ENCODE peak calls at places on chromosomes 16 and 17, in eight cellular contexts. S is GM12865, R is epithelial cell of esophagus, C is AG04449, T is BE2C, A is SK-N-SH, Q is bronchial epithelial cell, B is HFF-Myc. N is an unnamed sample.

GRCh38 chr16:72012607-72013006 is 4.1 kb downstream of the DHODH start:
- DNase-seq in S (no peak), R (peak; percentile 3), C (no peak), T (no peak), A (no peak), Q (no peak), B (peak; percentile 12), N (no peak)

GRCh38 chr17:27424516-27424915 is 31.7 kb upstream of the KSR1 start:
- DNase-seq in S (no peak), R (no peak), C (no peak), T (no peak), A (no peak), Q (no peak), B (no peak), N (no peak)

GRCh38 chr17:73240561-73240960 is 21.1 kb downstream of the CPSF4L start:
- DNase-seq in S (no peak), R (no peak), C (no peak), T (no peak), A (no peak), Q (peak; percentile 28), B (no peak), N (no peak)

GRCh38 chr16:85033153-85033552 is 5.6 kb downstream of the KIAA0513 start:
- DNase-seq in S (no peak), R (no peak), C (no peak), T (no peak), A (no peak), Q (no peak), B (no peak), N (no peak)

GRCh38 chr17:56884483-56885144 is 29.2 kb downstream of the TRIM25 start:
- DNase-seq in S (no peak), R (no peak), C (no peak), T (no peak), A (no peak), Q (no peak), B (no peak), N (no peak)

GRCh38 chr16:67544844-67545664 is 16.4 kb downstream of the RIPOR1 start:
- DNase-seq in S (no peak), R (no peak), C (no peak), T (no peak), A (no peak), Q (no peak), B (no peak), N (no peak)

GRCh38 chr16:49854227-49855203 is 1.4 kb downstream of the ZNF423 start:
- DNase-seq in S (peak; percentile 20), R (no peak), C (no peak), T (peak; percentile 75), A (peak; percentile 85), Q (no peak), B (no peak), N (no peak)

GRCh38 chr16:72621651-72622050 is 426.3 kb downstream of the ZFHX3 start:
- DNase-seq in S (no peak), R (peak; percentile 10), C (peak; percentile 12), T (no peak), A (no peak), Q (no peak), B (no peak), N (no peak)

GRCh38 chr17:60146206-60146605 is 3.6 kb upstream of the CA4 start:
- DNase-seq in S (no peak), R (no peak), C (no peak), T (no peak), A (no peak), Q (no peak), B (no peak), N (no peak)

GRCh38 chr17:10318540-10318939 is 54.3 kb downstream of the MYH13 start:
- DNase-seq in S (no peak), R (no peak), C (no peak), T (no peak), A (no peak), Q (no peak), B (no peak), N (no peak)

GRCh38 chr16:6573577-6573976 is 759.1 kb upstream of the RBFOX1 start:
- DNase-seq in S (no peak), R (no peak), C (no peak), T (peak; percentile 53), A (peak; percentile 80), Q (no peak), B (no peak), N (no peak)

GRCh38 chr17:80869476-80869875 is 122.2 kb upstream of the CHMP6 start:
- DNase-seq in S (no peak), R (no peak), C (no peak), T (no peak), A (no peak), Q (no peak), B (no peak), N (no peak)

GRCh38 chr17:62180772-62181171 is 115.7 kb upstream of the MED13 start:
- DNase-seq in S (no peak), R (no peak), C (no peak), T (no peak), A (no peak), Q (no peak), B (no peak), N (no peak)

GRCh38 chr16:52549011-52549692 is 2.2 kb upstream of the TOX3 start:
- DNase-seq in S (no peak), R (no peak), C (no peak), T (no peak), A (no peak), Q (no peak), B (no peak), N (no peak)

GRCh38 chr17:33667052-33667509 is 374.0 kb upstream of the ASIC2 start:
- DNase-seq in S (peak; percentile 85), R (no peak), C (no peak), T (no peak), A (no peak), Q (peak; percentile 45), B (peak; percentile 2), N (no peak)

GRCh38 chr16:84593825-84594724 is 23.8 kb downstream of the COTL1 start:
- DNase-seq in S (peak; percentile 98), R (no peak), C (no peak), T (no peak), A (peak; percentile 58), Q (no peak), B (no peak), N (peak; percentile 88)

GRCh38 chr17:57308543-57309186 is 52.3 kb downstream of the MSI2 start:
- DNase-seq in S (no peak), R (no peak), C (no peak), T (no peak), A (no peak), Q (no peak), B (no peak), N (no peak)

GRCh38 chr17:68307443-68307842 is 16.1 kb downstream of the ARSG start:
- DNase-seq in S (no peak), R (no peak), C (no peak), T (no peak), A (no peak), Q (no peak), B (no peak), N (no peak)

GRCh38 chr16:56423584-56424403 is 1.6 kb downstream of the AMFR start:
- DNase-seq in S (peak; percentile 60), R (no peak), C (no peak), T (no peak), A (peak; percentile 11), Q (no peak), B (no peak), N (peak; percentile 41)

GRCh38 chr17:55303701-55304145 is 39.0 kb downstream of the HLF start:
- DNase-seq in S (peak; percentile 16), R (no peak), C (no peak), T (peak; percentile 25), A (no peak), Q (peak; percentile 38), B (no peak), N (no peak)

GRCh38 chr17:50134206-50135110 is 4.5 kb upstream of the SAMD14 start:
- DNase-seq in S (no peak), R (no peak), C (no peak), T (peak; percentile 61), A (no peak), Q (no peak), B (no peak), N (no peak)
- TF ChIP-seq CTCF in S (no peak), R (no peak), C (peak; percentile 4), T (peak; percentile 17), A (peak; percentile 19), Q (no peak), B (no peak), N (no peak)

DNA sequence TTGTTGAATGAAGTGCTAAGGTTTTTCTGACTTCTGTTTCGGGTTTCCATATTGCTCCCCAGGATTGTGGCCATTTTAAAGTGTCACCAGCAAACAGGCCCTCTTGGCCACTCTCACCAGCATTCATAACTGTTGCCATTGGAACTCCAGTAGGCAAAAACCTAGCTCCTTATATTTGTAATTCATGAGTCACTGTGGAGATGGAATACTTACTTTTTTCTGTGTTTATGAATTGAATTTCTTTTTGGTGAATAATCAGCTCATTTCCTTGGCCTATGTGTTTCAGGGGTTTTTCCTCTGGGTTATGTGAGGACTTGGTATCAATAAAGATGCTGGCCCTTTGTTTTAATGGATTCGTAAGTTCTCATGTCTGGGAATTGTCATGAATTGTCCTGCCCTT is 255.1 kb downstream of the SNX29 start:
- DNase-seq in S (no peak), R (no peak), C (peak; percentile 42), T (no peak), A (no peak), Q (peak; percentile 46), B (peak; percentile 17), N (no peak)
- TF ChIP-seq CTCF in S (no peak), R (no peak), C (no peak), T (no peak), A (no peak), Q (no peak), B (no peak), N (no peak)

GRCh38 chr16:88505405-88506082 is 52.5 kb downstream of the ZFPM1 start:
- DNase-seq in S (peak; percentile 44), R (peak; percentile 40), C (no peak), T (peak; percentile 83), A (peak; percentile 90), Q (peak; percentile 34), B (no peak), N (peak; percentile 57)
- TF ChIP-seq CTCF in S (peak; percentile 43), R (peak; percentile 48), C (peak; percentile 38), T (peak; percentile 64), A (peak; percentile 56), Q (peak; percentile 67), B (peak; percentile 39), N (no peak)

DNA sequence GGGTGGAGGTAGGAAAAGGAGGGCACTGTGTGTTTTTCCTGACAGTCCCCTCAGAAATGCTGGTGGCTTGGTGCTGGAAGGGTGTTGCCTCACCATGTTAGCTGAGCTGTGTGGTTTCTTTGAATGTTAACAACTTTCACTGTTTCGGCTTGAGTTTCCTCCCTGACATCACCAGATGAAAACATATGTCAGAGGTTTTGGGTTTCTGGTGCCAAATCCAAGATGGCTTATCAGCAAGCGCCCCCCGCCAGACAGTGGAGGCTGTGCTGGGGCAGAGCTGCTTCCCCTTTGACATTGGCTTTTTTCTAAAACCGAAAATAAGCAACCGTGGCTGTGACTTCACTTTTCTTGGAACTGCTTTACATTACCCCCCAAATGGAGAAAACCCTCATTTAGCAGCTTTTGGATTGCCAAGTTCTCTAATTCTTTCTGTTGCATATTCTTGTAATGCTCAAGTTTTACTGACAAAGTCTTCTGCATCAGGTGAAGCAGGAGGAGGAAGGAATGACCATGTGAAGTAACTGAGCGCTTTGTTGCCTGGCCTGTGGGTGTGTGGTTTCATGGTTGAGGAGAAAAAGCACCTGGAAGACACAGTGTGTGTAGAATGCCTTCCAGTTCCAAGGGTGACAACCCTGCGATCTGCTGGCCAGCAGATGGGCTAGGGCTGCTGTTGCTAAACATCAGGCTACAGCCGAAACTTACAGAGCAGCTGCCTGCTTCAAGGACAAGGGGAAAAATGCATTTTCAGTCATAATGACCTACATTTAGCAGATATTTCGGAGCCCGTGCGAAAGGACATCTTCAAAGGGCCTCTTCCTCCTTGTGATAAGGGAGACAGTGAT is 9.7 kb downstream of the RMI2 start:
- DNase-seq in S (peak; percentile 91), R (no peak), C (no peak), T (no peak), A (no peak), Q (no peak), B (no peak), N (peak; percentile 74)
- TF ChIP-seq CTCF in S (no peak), R (no peak), C (no peak), T (no peak), A (no peak), Q (no peak), B (no peak), N (peak; percentile 9)

N was measured in GM13976.